ENCODE peak calls at places on chromosomes 12 and 14, in eight cellular contexts. One of them, this sample, is unnamed.

GRCh38 chr12:6198556-6198955 is 1.6 kb upstream of the CD9 start:
- DNase-seq in foreskin fibroblast: no peak
- DNase-seq in fibroblast of pulmonary artery: no peak
- DNase-seq in endodermal cell: no peak
- DNase-seq in RWPE2: no peak
- DNase-seq in thoracic aorta: no peak
- DNase-seq in astrocyte of the spinal cord: no peak
- DNase-seq in Panc1: no peak
- DNase-seq in this sample: no peak

GRCh38 chr14:31059152-31059924 is 33.2 kb upstream of the STRN3 start:
- DNase-seq in foreskin fibroblast: peak
- DNase-seq in fibroblast of pulmonary artery: peak
- DNase-seq in RWPE2: no peak
- DNase-seq in Panc1: no peak
- DNase-seq in astrocyte of the spinal cord: peak
- DNase-seq in thoracic aorta: no peak
- DNase-seq in endodermal cell: peak
- DNase-seq in this sample: peak

GRCh38 chr14:34075095-34075744 is 124.3 kb upstream of the EGLN3 start:
- DNase-seq in astrocyte of the spinal cord: no peak
- DNase-seq in endodermal cell: no peak
- DNase-seq in Panc1: no peak
- DNase-seq in RWPE2: no peak
- DNase-seq in foreskin fibroblast: no peak
- DNase-seq in thoracic aorta: no peak
- DNase-seq in fibroblast of pulmonary artery: no peak
- DNase-seq in this sample: no peak

GRCh38 chr14:102591372-102591943 is 991 bp upstream of the RCOR1 start:
- DNase-seq in thoracic aorta: no peak
- DNase-seq in foreskin fibroblast: peak
- DNase-seq in astrocyte of the spinal cord: peak
- DNase-seq in RWPE2: no peak
- DNase-seq in Panc1: no peak
- DNase-seq in endodermal cell: peak
- DNase-seq in fibroblast of pulmonary artery: no peak
- DNase-seq in this sample: peak

GRCh38 chr14:93333631-93334095 is 827 bp upstream of the BTBD7 start:
- DNase-seq in thoracic aorta: no peak
- DNase-seq in fibroblast of pulmonary artery: no peak
- DNase-seq in endodermal cell: no peak
- DNase-seq in Panc1: no peak
- DNase-seq in foreskin fibroblast: no peak
- DNase-seq in RWPE2: no peak
- DNase-seq in astrocyte of the spinal cord: peak
- DNase-seq in this sample: no peak

GRCh38 chr14:95261616-95262510 is 57.8 kb downstream of the CLMN start:
- DNase-seq in fibroblast of pulmonary artery: no peak
- DNase-seq in endodermal cell: no peak
- DNase-seq in RWPE2: no peak
- DNase-seq in Panc1: no peak
- DNase-seq in astrocyte of the spinal cord: no peak
- DNase-seq in foreskin fibroblast: no peak
- DNase-seq in thoracic aorta: no peak
- DNase-seq in this sample: no peak

GRCh38 chr12:5391638-5392037 is 40.3 kb upstream of the NTF3 start:
- DNase-seq in endodermal cell: peak
- DNase-seq in foreskin fibroblast: peak
- DNase-seq in thoracic aorta: no peak
- DNase-seq in astrocyte of the spinal cord: no peak
- DNase-seq in Panc1: no peak
- DNase-seq in fibroblast of pulmonary artery: peak
- DNase-seq in RWPE2: no peak
- DNase-seq in this sample: no peak

GRCh38 chr12:72285861-72286260 is 13.7 kb downstream of the TRHDE start:
- DNase-seq in RWPE2: no peak
- DNase-seq in Panc1: no peak
- DNase-seq in fibroblast of pulmonary artery: no peak
- DNase-seq in astrocyte of the spinal cord: no peak
- DNase-seq in endodermal cell: no peak
- DNase-seq in foreskin fibroblast: no peak
- DNase-seq in thoracic aorta: no peak
- DNase-seq in this sample: no peak

GRCh38 chr14:88168498-88169165 is 154.4 kb downstream of the KCNK10 start:
- DNase-seq in RWPE2: no peak
- DNase-seq in Panc1: peak
- DNase-seq in astrocyte of the spinal cord: peak
- DNase-seq in fibroblast of pulmonary artery: peak
- DNase-seq in foreskin fibroblast: peak
- DNase-seq in endodermal cell: peak
- DNase-seq in thoracic aorta: no peak
- DNase-seq in this sample: peak

GRCh38 chr12:115354007-115354452 is 670.1 kb upstream of the TBX3 start:
- DNase-seq in Panc1: no peak
- DNase-seq in fibroblast of pulmonary artery: peak
- DNase-seq in foreskin fibroblast: peak
- DNase-seq in astrocyte of the spinal cord: peak
- DNase-seq in thoracic aorta: peak
- DNase-seq in RWPE2: peak
- DNase-seq in endodermal cell: no peak
- DNase-seq in this sample: peak

GRCh38 chr14:72714871-72715214 is 179.1 kb downstream of the DPF3 start:
- DNase-seq in foreskin fibroblast: no peak
- DNase-seq in thoracic aorta: no peak
- DNase-seq in RWPE2: no peak
- DNase-seq in endodermal cell: no peak
- DNase-seq in fibroblast of pulmonary artery: no peak
- DNase-seq in Panc1: no peak
- DNase-seq in astrocyte of the spinal cord: peak
- DNase-seq in this sample: no peak

GRCh38 chr12:27177716-27178115 is 66.4 kb upstream of the STK38L start:
- DNase-seq in Panc1: no peak
- DNase-seq in foreskin fibroblast: peak
- DNase-seq in RWPE2: no peak
- DNase-seq in fibroblast of pulmonary artery: peak
- DNase-seq in astrocyte of the spinal cord: peak
- DNase-seq in thoracic aorta: no peak
- DNase-seq in endodermal cell: no peak
- DNase-seq in this sample: peak

GRCh38 chr14:88952901-88953300 is 128.4 kb downstream of the TTC8 start:
- DNase-seq in endodermal cell: no peak
- DNase-seq in RWPE2: no peak
- DNase-seq in fibroblast of pulmonary artery: no peak
- DNase-seq in astrocyte of the spinal cord: no peak
- DNase-seq in thoracic aorta: no peak
- DNase-seq in foreskin fibroblast: no peak
- DNase-seq in Panc1: no peak
- DNase-seq in this sample: no peak

GRCh38 chr12:69553626-69554248 is 31.5 kb upstream of the CCT2 start:
- DNase-seq in foreskin fibroblast: peak
- DNase-seq in thoracic aorta: no peak
- DNase-seq in astrocyte of the spinal cord: peak
- DNase-seq in fibroblast of pulmonary artery: peak
- DNase-seq in Panc1: no peak
- DNase-seq in RWPE2: no peak
- DNase-seq in endodermal cell: no peak
- DNase-seq in this sample: peak

GRCh38 chr14:69459122-69459521 is 25.4 kb upstream of the PLEKHD1 start:
- DNase-seq in Panc1: no peak
- DNase-seq in foreskin fibroblast: no peak
- DNase-seq in fibroblast of pulmonary artery: no peak
- DNase-seq in endodermal cell: no peak
- DNase-seq in astrocyte of the spinal cord: no peak
- DNase-seq in RWPE2: no peak
- DNase-seq in thoracic aorta: no peak
- DNase-seq in this sample: no peak

GRCh38 chr14:30656190-30656632 is 34.1 kb downstream of the SCFD1 start:
- DNase-seq in astrocyte of the spinal cord: peak
- DNase-seq in RWPE2: no peak
- DNase-seq in thoracic aorta: no peak
- DNase-seq in foreskin fibroblast: peak
- DNase-seq in fibroblast of pulmonary artery: peak
- DNase-seq in Panc1: peak
- DNase-seq in endodermal cell: peak
- DNase-seq in this sample: peak

GRCh38 chr12:2295941-2296461 is 243.2 kb downstream of the CACNA1C start:
- DNase-seq in RWPE2: no peak
- DNase-seq in astrocyte of the spinal cord: peak
- DNase-seq in foreskin fibroblast: peak
- DNase-seq in Panc1: no peak
- DNase-seq in fibroblast of pulmonary artery: no peak
- DNase-seq in endodermal cell: peak
- DNase-seq in thoracic aorta: no peak
- DNase-seq in this sample: peak

GRCh38 chr14:52080817-52081755 is 12.2 kb upstream of the NID2 start:
- DNase-seq in fibroblast of pulmonary artery: peak
- DNase-seq in endodermal cell: no peak
- DNase-seq in Panc1: peak
- DNase-seq in thoracic aorta: no peak
- DNase-seq in foreskin fibroblast: peak
- DNase-seq in RWPE2: no peak
- DNase-seq in astrocyte of the spinal cord: peak
- DNase-seq in this sample: peak

DNA sequence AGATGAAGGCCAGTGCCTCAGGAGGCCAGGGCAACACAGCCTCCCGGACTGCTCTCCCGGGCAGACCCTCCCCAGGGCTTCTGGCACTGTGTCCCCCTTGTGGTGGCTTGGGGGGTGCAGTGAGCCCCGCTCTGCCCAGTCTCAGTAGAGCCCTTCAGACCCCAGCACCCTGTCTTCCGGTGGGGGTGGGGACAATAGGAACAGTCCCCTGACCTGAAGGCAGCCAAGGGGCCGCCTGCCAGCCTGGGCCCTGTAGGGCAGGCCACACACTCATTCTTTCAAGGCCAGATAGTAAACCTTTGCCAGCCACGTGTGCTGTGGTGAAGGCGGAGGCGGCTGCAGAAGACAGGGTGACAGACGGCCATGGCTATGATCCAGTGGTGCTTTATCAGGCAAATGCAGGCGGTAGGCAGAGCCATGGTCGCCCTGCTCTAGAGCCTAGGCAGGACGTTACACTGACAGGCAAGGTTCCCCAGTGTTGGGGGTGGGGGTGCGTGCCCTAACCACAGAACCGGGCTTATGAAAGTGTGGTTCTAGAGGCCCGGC is 15.0 kb downstream of the ZFYVE21 start:
- DNase-seq in endodermal cell: no peak
- DNase-seq in thoracic aorta: no peak
- DNase-seq in foreskin fibroblast: no peak
- DNase-seq in fibroblast of pulmonary artery: no peak
- DNase-seq in Panc1: no peak
- DNase-seq in RWPE2: no peak
- DNase-seq in astrocyte of the spinal cord: no peak
- DNase-seq in this sample: no peak
- TF ChIP-seq CTCF in endodermal cell: peak
- TF ChIP-seq CTCF in thoracic aorta: no peak
- TF ChIP-seq CTCF in foreskin fibroblast: no peak
- TF ChIP-seq CTCF in fibroblast of pulmonary artery: peak
- TF ChIP-seq CTCF in Panc1: no peak
- TF ChIP-seq CTCF in RWPE2: no peak
- TF ChIP-seq CTCF in astrocyte of the spinal cord: peak
- TF ChIP-seq CTCF in this sample: no peak

DNA sequence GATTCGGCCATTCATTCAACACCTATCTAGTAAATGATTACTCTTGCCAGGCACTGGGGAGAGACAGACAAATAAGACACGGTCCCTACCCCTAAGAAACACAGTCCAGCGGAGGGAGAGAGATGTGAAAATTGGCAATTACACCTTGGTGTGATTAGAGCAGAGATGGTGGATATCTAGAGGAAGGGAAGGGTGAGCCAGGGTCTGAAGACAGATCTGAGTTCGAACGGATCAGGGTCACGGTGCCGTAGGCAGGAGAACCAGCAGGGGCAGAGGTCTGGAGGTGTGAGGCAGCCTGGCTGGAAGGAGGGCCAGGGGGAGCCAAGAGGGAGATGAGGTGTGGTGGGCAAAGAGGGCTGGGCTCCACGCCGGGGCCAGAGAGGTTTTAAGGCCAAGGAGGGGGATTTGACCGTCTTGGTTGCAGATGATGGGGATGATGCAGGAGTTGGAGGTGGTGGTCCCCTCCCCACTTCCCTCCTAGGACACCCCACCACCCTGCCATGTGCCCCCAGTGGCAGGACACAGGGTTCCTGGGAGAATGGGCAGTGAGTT is 27.1 kb downstream of the FAM222A start:
- DNase-seq in Panc1: no peak
- DNase-seq in foreskin fibroblast: no peak
- DNase-seq in RWPE2: peak
- DNase-seq in endodermal cell: peak
- DNase-seq in fibroblast of pulmonary artery: no peak
- DNase-seq in thoracic aorta: no peak
- DNase-seq in astrocyte of the spinal cord: no peak
- DNase-seq in this sample: no peak
- TF ChIP-seq CTCF in Panc1: no peak
- TF ChIP-seq CTCF in foreskin fibroblast: no peak
- TF ChIP-seq CTCF in RWPE2: no peak
- TF ChIP-seq CTCF in endodermal cell: peak
- TF ChIP-seq CTCF in fibroblast of pulmonary artery: no peak
- TF ChIP-seq CTCF in thoracic aorta: no peak
- TF ChIP-seq CTCF in astrocyte of the spinal cord: no peak
- TF ChIP-seq CTCF in this sample: no peak

DNA sequence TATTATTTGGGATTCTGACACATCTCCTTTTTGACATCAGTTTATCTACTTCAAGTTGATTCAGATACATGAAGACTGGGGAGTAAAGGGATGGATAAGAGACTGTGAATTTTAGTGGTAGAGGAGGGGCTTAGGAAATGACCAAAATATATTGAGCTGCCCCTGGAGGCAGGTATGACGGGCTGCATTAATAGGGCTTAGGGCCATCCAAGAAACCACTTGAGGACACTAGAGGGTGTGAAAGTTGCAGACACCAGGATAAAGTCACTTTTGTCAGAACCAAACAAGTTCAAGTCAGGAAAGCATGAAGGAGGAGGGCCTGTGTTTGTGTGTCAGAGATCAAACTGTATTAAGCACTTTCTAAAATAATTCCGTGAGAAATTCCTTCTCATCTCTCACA is 137.1 kb downstream of the SLC38A1 start:
- DNase-seq in Panc1: no peak
- DNase-seq in endodermal cell: peak
- DNase-seq in astrocyte of the spinal cord: no peak
- DNase-seq in foreskin fibroblast: peak
- DNase-seq in RWPE2: no peak
- DNase-seq in fibroblast of pulmonary artery: no peak
- DNase-seq in thoracic aorta: no peak
- DNase-seq in this sample: no peak
- TF ChIP-seq CTCF in Panc1: peak
- TF ChIP-seq CTCF in endodermal cell: peak
- TF ChIP-seq CTCF in astrocyte of the spinal cord: peak
- TF ChIP-seq CTCF in foreskin fibroblast: peak
- TF ChIP-seq CTCF in RWPE2: peak
- TF ChIP-seq CTCF in fibroblast of pulmonary artery: no peak
- TF ChIP-seq CTCF in thoracic aorta: no peak
- TF ChIP-seq CTCF in this sample: no peak

DNA sequence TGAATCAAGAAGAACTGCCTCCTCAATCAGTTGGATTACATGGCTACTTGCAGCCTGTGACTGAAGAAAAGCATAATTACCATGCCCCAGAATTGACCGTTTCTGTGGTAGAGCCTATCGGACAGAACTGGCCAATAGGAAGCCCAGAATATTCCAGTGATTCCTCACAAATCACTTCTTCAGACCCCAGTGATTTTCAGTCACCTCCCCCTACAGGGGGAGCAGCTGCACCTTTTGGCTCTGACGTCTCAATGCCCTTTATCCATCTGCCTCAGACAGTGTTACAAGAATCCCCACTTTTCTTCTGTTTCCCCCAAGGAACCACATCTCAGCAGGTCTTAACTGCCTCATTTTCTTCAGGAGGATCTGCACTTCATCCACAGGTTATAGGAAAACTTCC is 80.8 kb downstream of the RAD52 start:
- DNase-seq in foreskin fibroblast: no peak
- DNase-seq in fibroblast of pulmonary artery: no peak
- DNase-seq in thoracic aorta: no peak
- DNase-seq in Panc1: no peak
- DNase-seq in RWPE2: no peak
- DNase-seq in endodermal cell: peak
- DNase-seq in astrocyte of the spinal cord: no peak
- DNase-seq in this sample: no peak
- TF ChIP-seq CTCF in foreskin fibroblast: peak
- TF ChIP-seq CTCF in fibroblast of pulmonary artery: no peak
- TF ChIP-seq CTCF in thoracic aorta: no peak
- TF ChIP-seq CTCF in Panc1: peak
- TF ChIP-seq CTCF in RWPE2: peak
- TF ChIP-seq CTCF in endodermal cell: peak
- TF ChIP-seq CTCF in astrocyte of the spinal cord: peak
- TF ChIP-seq CTCF in this sample: no peak

This sample was measured in MCF 10A.